ENCODE peak calls at places on chromosome 9, in ten cellular contexts. L is mucosa of descending colon; M is CD4-positive, CD25-positive, alpha-beta regulatory T cell; I is stimulated activated CD4-positive, alpha-beta T cell treated with anti-CD3 and anti-CD28 coated beads, Interleukin-4, amount 100 ng/mL, for 24 hours; E is cardiac fibroblast; O is tibial nerve; H is kidney epithelial cell; B is left ventricle myocardium inferior; Y is foreskin melanocyte; Z is fibroblast of mammary gland. D is an unnamed sample.

GRCh38 chr9:108842610-108843295 is 13.0 kb downstream of the ACTL7B start:
- DNase-seq in L (no peak), M (no peak), I (no peak), E (no peak), O (no peak), H (no peak), B (no peak), Y (no peak), Z (no peak), D (no peak)

GRCh38 chr9:114746591-114746990 is 59.2 kb downstream of the TNFSF15 start:
- DNase-seq in L (no peak), M (no peak), I (no peak), E (no peak), O (no peak), H (no peak), B (no peak), Y (no peak), Z (peak), D (no peak)

GRCh38 chr9:89786650-89787049 is 181.8 kb downstream of the GADD45G start:
- DNase-seq in L (peak), M (no peak), I (no peak), E (no peak), O (no peak), H (no peak), B (no peak), Y (no peak), Z (no peak), D (no peak)

GRCh38 chr9:85024374-85024773 is 354.8 kb downstream of the NTRK2 start:
- DNase-seq in L (no peak), M (no peak), I (no peak), E (no peak), O (no peak), H (no peak), B (no peak), Y (no peak), Z (no peak), D (no peak)

GRCh38 chr9:128702445-128702948 is at the start of gene PKN3:
- DNase-seq in L (peak), M (peak), I (peak), E (peak), O (peak), H (no peak), B (peak), Y (peak), Z (peak), D (peak)

GRCh38 chr9:98332405-98332831 is 77.0 kb upstream of the TBC1D2 start:
- DNase-seq in L (no peak), M (no peak), I (no peak), E (peak), O (no peak), H (no peak), B (no peak), Y (no peak), Z (no peak), D (no peak)

GRCh38 chr9:104921067-104921741 is 6.8 kb downstream of the ABCA1 start:
- DNase-seq in L (no peak), M (no peak), I (no peak), E (no peak), O (no peak), H (no peak), B (no peak), Y (no peak), Z (no peak), D (no peak)

GRCh38 chr9:95696701-95697100 is 178.8 kb upstream of the ERCC6L2 start:
- DNase-seq in L (peak), M (no peak), I (no peak), E (no peak), O (no peak), H (peak), B (no peak), Y (no peak), Z (no peak), D (no peak)

GRCh38 chr9:703392-703791 is 138.1 kb upstream of the DMRT1 start:
- DNase-seq in L (no peak), M (no peak), I (no peak), E (no peak), O (no peak), H (no peak), B (no peak), Y (no peak), Z (no peak), D (no peak)

GRCh38 chr9:71783120-71783523 is 14.8 kb upstream of the CEMIP2 start:
- DNase-seq in L (peak), M (peak), I (peak), E (no peak), O (no peak), H (no peak), B (no peak), Y (no peak), Z (no peak), D (peak)

GRCh38 chr9:131872006-131872405 is 132.1 kb upstream of the RAPGEF1 start:
- DNase-seq in L (no peak), M (no peak), I (no peak), E (no peak), O (no peak), H (no peak), B (no peak), Y (no peak), Z (no peak), D (no peak)

GRCh38 chr9:134403292-134403681 is 77.0 kb downstream of the RXRA start:
- DNase-seq in L (no peak), M (no peak), I (no peak), E (no peak), O (no peak), H (no peak), B (peak), Y (no peak), Z (no peak), D (no peak)

GRCh38 chr9:136485049-136485647 is 2.3 kb upstream of the SEC16A start:
- DNase-seq in L (peak), M (peak), I (peak), E (peak), O (peak), H (no peak), B (peak), Y (peak), Z (peak), D (peak)

GRCh38 chr9:121819511-121820231 is 168.2 kb downstream of the DAB2IP start:
- DNase-seq in L (no peak), M (no peak), I (no peak), E (no peak), O (no peak), H (no peak), B (no peak), Y (peak), Z (peak), D (no peak)

GRCh38 chr9:114081441-114082016 is 3.4 kb upstream of the AMBP start:
- DNase-seq in L (peak), M (no peak), I (no peak), E (no peak), O (no peak), H (no peak), B (no peak), Y (no peak), Z (no peak), D (no peak)

GRCh38 chr9:87107072-87107471 is 159.8 kb upstream of the GAS1 start:
- DNase-seq in L (no peak), M (no peak), I (no peak), E (no peak), O (no peak), H (peak), B (no peak), Y (no peak), Z (peak), D (no peak)

GRCh38 chr9:98506422-98507054 is 202.2 kb downstream of the GABBR2 start:
- DNase-seq in L (no peak), M (no peak), I (no peak), E (no peak), O (no peak), H (no peak), B (no peak), Y (no peak), Z (no peak), D (no peak)

GRCh38 chr9:15606667-15607472 is 54.0 kb downstream of the CCDC171 start:
- DNase-seq in L (peak), M (no peak), I (peak), E (peak), O (no peak), H (no peak), B (no peak), Y (peak), Z (peak), D (peak)

GRCh38 chr9:87685871-87686519 is 39.9 kb upstream of the CTSL start:
- DNase-seq in L (peak), M (no peak), I (no peak), E (peak), O (no peak), H (no peak), B (no peak), Y (no peak), Z (peak), D (no peak)